ENCODE peak calls at places on chromosomes 4 and X, in ten cellular contexts. M, W, S, C, G, T, H, L, J and U are unnamed samples. For H3K4me1, the result is how much of the 10 kb centered on the place peaks cover.

GRCh38 chr4:52102587-52102986 is 51.5 kb downstream of the SPATA18 start:
- DNase-seq in T (peak), L (no peak), C (no peak), M (no peak), G (no peak), S (no peak), W (no peak), J (no peak), H (no peak), U (no peak)

GRCh38 chr4:1593458-1593857 is 90.7 kb downstream of the FAM53A start:
- DNase-seq in G (no peak), S (no peak), W (no peak), M (no peak), H (no peak), C (no peak), T (no peak), J (no peak), L (peak), U (no peak)

GRCh38 chr4:86939737-86940141 is 4.9 kb downstream of the AFF1 start:
- DNase-seq in C (no peak), S (no peak), J (no peak), G (no peak), H (peak), W (no peak), L (no peak), T (peak), M (no peak), U (no peak)

GRCh38 chrX:2782778-2783177 is 30.9 kb downstream of the XG start:
- DNase-seq in W (no peak), H (no peak), T (no peak), S (no peak), G (no peak), J (no peak), M (no peak), L (no peak), C (no peak), U (no peak)

GRCh38 chrX:137427061-137427778 is 138.7 kb upstream of the ZIC3 start:
- DNase-seq in C (no peak), S (no peak), H (no peak), G (no peak), W (no peak), M (peak), L (no peak), J (no peak), T (no peak), U (no peak)

GRCh38 chrX:41333744-41333993 is 293 bp upstream of the DDX3X start:
- DNase-seq in J (peak), C (peak), G (no peak), S (peak), L (no peak), M (peak), T (peak), H (no peak), W (no peak), U (peak)

GRCh38 chrX:26411045-26411444 is 195.1 kb downstream of the MAGEB5 start:
- DNase-seq in L (no peak), G (no peak), H (no peak), T (no peak), M (no peak), J (no peak), S (no peak), C (no peak), W (no peak), U (no peak)

GRCh38 chr4:56264861-56265260 is 122.4 kb downstream of the AASDH start:
- DNase-seq in L (no peak), T (no peak), H (no peak), S (no peak), C (no peak), G (no peak), J (no peak), W (no peak), M (no peak), U (no peak)

GRCh38 chr4:126172126-126172525 is 857.4 kb downstream of the FAT4 start:
- DNase-seq in T (no peak), J (no peak), M (no peak), L (no peak), W (no peak), H (no peak), S (no peak), G (no peak), C (no peak), U (no peak)

GRCh38 chrX:39802354-39802753 is 295.4 kb downstream of the BCOR start:
- DNase-seq in L (no peak), J (no peak), W (no peak), H (no peak), M (no peak), C (no peak), G (peak), S (no peak), T (no peak), U (peak)

GRCh38 chr4:15913631-15913970 is 24.9 kb downstream of the FGFBP1 start:
- DNase-seq in L (no peak), M (no peak), W (no peak), S (no peak), T (peak), H (no peak), C (no peak), G (no peak), J (peak), U (peak)

GRCh38 chr4:74109894-74110605 is 11.1 kb upstream of the CXCL2 start:
- DNase-seq in T (peak), L (no peak), W (no peak), S (no peak), G (no peak), M (no peak), J (no peak), C (no peak), H (no peak), U (no peak)

GRCh38 chrX:30151964-30152363 is 63.4 kb upstream of the MAGEB2 start:
- DNase-seq in W (no peak), C (no peak), L (no peak), M (no peak), J (no peak), G (no peak), S (no peak), H (no peak), T (no peak), U (no peak)

GRCh38 chr4:183175631-183176232 is 76.7 kb downstream of the WWC2 start:
- DNase-seq in J (peak), G (no peak), T (peak), S (no peak), H (no peak), L (no peak), C (no peak), W (no peak), M (no peak), U (peak)

GRCh38 chr4:118983293-118983692 is 94.6 kb downstream of the SYNPO2 start:
- DNase-seq in T (no peak), S (no peak), H (no peak), L (no peak), W (no peak), G (no peak), J (no peak), C (no peak), M (no peak), U (no peak)

GRCh38 chrX:21678059-21678458 is 19.9 kb upstream of the KLHL34 start:
- DNase-seq in W (no peak), S (no peak), C (no peak), M (no peak), L (no peak), T (no peak), J (no peak), G (no peak), H (no peak), U (no peak)

GRCh38 chrX:1323315-1323714 is 13.3 kb upstream of the IL3RA start:
- DNase-seq in T (no peak), J (peak), C (peak), S (peak), L (peak), M (peak), H (peak), W (no peak), G (peak), U (peak)

GRCh38 chrX:77003956-77004355 is 443.2 kb upstream of the FGF16 start:
- DNase-seq in T (peak), G (no peak), J (no peak), M (no peak), W (no peak), L (no peak), H (no peak), C (no peak), S (no peak), U (no peak)

GRCh38 chr4:26173619-26174018 is 147.2 kb upstream of the RBPJ start:
- DNase-seq in S (no peak), G (no peak), H (no peak), W (no peak), J (no peak), T (peak), L (no peak), M (no peak), C (no peak), U (no peak)

GRCh38 chr4:169615467-169616106 is 3.2 kb upstream of the NEK1 start:
- DNase-seq in M (no peak), G (no peak), S (no peak), W (no peak), J (no peak), H (no peak), T (peak), L (no peak), C (no peak), U (no peak)

GRCh38 chr4:129410115-129410514 is 314.2 kb downstream of the C4orf33 start:
- DNase-seq in L (no peak), J (no peak), S (no peak), M (no peak), C (no peak), G (no peak), T (no peak), W (no peak), H (no peak), U (no peak)

GRCh38 chr4:177717407-177717806 is 275.2 kb upstream of the AGA start:
- DNase-seq in T (no peak), J (no peak), C (no peak), S (no peak), L (no peak), G (no peak), M (no peak), H (no peak), W (no peak), U (no peak)

GRCh38 chr4:177047070-177047850 is 254.5 kb upstream of the VEGFC start:
- DNase-seq in H (peak), W (no peak), L (no peak), M (peak), G (peak), C (peak), T (peak), J (no peak), S (peak), U (peak)

GRCh38 chrX:39309721-39310152 is 508.5 kb downstream of the MID1IP1 start:
- DNase-seq in G (peak), W (no peak), J (no peak), H (no peak), T (peak), S (peak), L (no peak), M (no peak), C (no peak), U (peak)

GRCh38 chrX:136146614-136147319 is 566 bp upstream of the FHL1 start:
- DNase-seq in M (peak), S (no peak), T (peak), C (peak), L (peak), W (no peak), J (no peak), G (peak), H (no peak), U (no peak)

GRCh38 chrX:39899876-39900787 is 197.6 kb downstream of the BCOR start:
- DNase-seq in M (no peak), W (no peak), G (no peak), C (no peak), S (no peak), H (no peak), T (no peak), L (no peak), J (no peak), U (peak)

GRCh38 chr4:155653052-155653451 is 13.6 kb upstream of the GUCY1A1 start:
- DNase-seq in S (no peak), M (no peak), J (no peak), G (no peak), L (no peak), H (no peak), C (no peak), T (no peak), W (no peak), U (no peak)

DNA sequence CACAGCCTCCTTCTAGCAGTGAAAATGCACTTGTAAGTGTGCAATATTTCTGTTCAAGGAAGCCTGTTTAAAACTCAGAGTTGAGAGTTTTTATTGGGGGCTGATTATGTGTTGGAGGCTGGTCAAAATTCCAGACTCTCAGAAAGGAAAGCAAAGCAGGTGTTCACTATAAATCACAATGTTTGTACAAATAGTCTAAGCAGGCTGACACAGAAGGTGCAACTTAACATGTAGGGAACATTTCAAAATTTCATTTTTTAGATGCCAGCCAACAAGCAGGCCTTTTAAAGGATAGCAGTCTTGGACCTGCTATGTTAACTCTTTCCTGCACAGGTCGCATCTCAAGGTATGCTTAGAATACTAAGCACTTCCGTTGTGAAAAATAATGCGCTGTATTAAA is 112.3 kb upstream of the IL13RA1 start:
- DNase-seq in H (no peak), C (no peak), W (no peak), L (no peak), G (no peak), T (no peak), J (no peak), M (no peak), S (no peak), U (no peak)
- H3K27ac ChIP-seq in H (no peak), C (no peak), W (no peak), L (no peak), G (no peak), T (no peak), J (no peak), M (no peak), S (no peak), U (no peak)

DNA sequence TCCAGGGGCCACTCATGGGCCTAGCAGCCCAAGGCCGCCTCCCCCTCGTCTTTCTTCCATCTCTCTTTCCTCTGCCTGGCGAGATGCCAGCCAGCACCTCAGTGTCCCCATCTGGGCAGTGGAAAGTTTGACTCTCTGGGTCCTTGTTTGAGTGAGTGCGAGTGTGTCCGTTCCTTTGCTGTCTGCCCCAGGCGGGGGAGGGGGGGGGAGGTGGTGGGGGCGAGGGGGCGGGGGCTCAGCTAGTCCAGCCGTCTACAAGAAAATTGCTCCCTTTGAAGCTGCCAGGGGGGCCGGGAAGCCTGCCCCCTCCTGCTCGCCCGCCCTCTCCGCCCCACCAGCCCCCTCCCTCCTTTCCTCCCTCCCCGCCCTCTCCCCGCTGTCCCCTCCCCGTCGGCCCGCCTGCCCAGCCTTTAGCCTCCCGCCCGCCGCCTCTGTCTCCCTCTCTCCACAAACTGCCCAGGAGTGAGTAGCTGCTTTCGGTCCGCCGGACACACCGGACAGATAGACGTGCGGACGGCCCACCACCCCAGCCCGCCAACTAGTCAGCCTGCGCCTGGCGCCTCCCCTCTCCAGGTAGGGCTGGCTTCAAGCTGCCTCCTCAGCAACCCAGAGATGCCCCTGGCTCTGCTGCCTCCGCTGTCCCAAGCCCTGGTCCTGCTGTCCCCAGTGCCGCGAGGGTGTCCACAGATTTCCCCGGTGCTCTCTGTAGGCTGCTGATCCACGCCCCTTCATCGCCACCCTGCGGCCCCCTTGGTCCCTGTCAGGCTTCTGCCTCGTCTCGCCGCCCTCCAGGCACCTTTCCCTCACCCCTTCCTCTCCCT is at the start of gene BGN:
- DNase-seq in M (peak), J (no peak), G (peak), T (peak), L (no peak), W (peak), S (no peak), H (no peak), C (peak), U (peak)
- H3K4me1 ChIP-seq in M (under half), J (under half), G (under half), T (under half), L (under half), W (under half), S (under half), H (under half), C (under half), U (under half)

DNA sequence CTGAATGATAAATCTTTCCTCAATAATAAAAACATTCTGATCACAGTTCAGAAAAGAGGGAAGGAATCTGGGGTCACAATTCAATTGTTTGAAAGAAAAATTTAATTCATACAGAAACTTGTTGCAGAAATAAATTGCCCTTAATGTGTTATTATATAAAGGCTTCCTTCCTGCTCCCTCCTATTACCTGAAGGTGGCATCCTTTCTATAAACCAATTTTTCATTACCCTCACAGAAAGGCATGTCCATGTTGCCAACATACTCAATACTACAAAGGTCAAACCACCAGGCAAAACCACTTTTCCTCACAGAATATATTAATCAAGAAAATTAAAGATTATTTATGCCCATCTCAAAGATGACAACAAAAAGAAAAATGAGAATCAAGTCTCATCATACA is 194.3 kb upstream of the CT83 start:
- DNase-seq in W (no peak), G (no peak), S (no peak), L (no peak), C (no peak), M (no peak), H (no peak), J (no peak), T (no peak), U (no peak)
- H3K27ac ChIP-seq in W (no peak), G (no peak), S (no peak), L (no peak), C (no peak), M (no peak), H (no peak), J (no peak), T (no peak), U (no peak)

DNA sequence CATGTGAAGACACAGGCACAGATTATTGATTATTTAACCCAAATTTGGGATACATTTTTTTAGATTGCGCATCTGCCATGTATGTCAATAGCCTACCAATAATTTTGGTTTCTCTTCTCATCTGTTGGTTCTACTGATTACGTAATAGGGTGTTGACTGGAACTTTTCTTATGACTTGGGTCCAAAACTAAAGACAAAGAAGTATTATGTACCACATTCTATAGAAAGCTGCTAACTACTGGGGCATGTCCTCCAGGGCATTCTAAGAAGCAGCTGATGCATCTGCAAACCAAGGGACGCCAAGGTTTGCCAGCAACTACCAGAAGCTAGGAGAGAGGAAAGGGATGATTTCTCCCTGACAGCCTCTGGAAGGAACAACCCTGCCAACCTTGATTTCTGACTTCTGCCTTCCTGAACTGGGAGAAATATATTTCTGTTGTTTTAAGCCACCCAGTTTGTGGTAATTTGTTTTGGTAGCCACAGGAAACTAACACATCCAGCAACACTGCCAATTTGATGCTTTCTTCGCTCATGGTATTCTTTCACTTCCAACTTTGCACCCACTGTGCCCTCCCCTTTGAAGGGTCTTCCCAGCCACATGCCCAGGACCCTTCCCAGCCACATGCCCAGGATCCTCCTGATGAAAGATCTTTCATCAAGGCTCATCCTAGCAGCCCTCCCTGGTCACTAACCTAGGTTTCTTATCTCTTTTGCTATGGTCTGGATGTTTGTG is 15.9 kb upstream of the TLR1 start:
- DNase-seq in M (no peak), J (no peak), S (no peak), W (no peak), H (no peak), L (no peak), G (no peak), C (no peak), T (no peak), U (no peak)
- H3K4me1 ChIP-seq in M (under half), J (under half), S (under half), W (under half), H (under half), L (under half), G (under half), C (under half), T (under half), U (under half)